ENCODE peak calls at places on chromosomes 3 and 15, in seven cellular contexts. One of them, this sample, is unnamed.

GRCh38 chr15:66138096-66138783 is 115.3 kb downstream of the MEGF11 start:
- DNase-seq in psoas muscle: no peak
- DNase-seq in A549: no peak
- DNase-seq in fibroblast of mammary gland: no peak
- DNase-seq in choroid plexus epithelial cell: no peak
- DNase-seq in HL-60: no peak
- DNase-seq in endothelial cell of umbilical vein: no peak
- DNase-seq in this sample: no peak

GRCh38 chr3:34567266-34567665 is 768.8 kb downstream of the PDCD6IP start:
- DNase-seq in psoas muscle: no peak
- DNase-seq in A549: no peak
- DNase-seq in fibroblast of mammary gland: no peak
- DNase-seq in choroid plexus epithelial cell: no peak
- DNase-seq in HL-60: no peak
- DNase-seq in endothelial cell of umbilical vein: no peak
- DNase-seq in this sample: no peak

GRCh38 chr3:158780795-158781590 is 20.9 kb upstream of the MFSD1 start:
- DNase-seq in psoas muscle: no peak
- DNase-seq in A549: no peak
- DNase-seq in fibroblast of mammary gland: no peak
- DNase-seq in choroid plexus epithelial cell: no peak
- DNase-seq in HL-60: no peak
- DNase-seq in endothelial cell of umbilical vein: no peak
- DNase-seq in this sample: no peak

GRCh38 chr15:83164409-83165404 is 42.9 kb downstream of the HDGFL3 start:
- DNase-seq in psoas muscle: no peak
- DNase-seq in A549: no peak
- DNase-seq in fibroblast of mammary gland: peak; percentile 63
- DNase-seq in choroid plexus epithelial cell: peak; percentile 64
- DNase-seq in HL-60: no peak
- DNase-seq in endothelial cell of umbilical vein: peak; percentile 80
- DNase-seq in this sample: peak; percentile 16

GRCh38 chr3:186119499-186119898 is 10.6 kb upstream of the ETV5 start:
- DNase-seq in psoas muscle: no peak
- DNase-seq in A549: no peak
- DNase-seq in fibroblast of mammary gland: no peak
- DNase-seq in choroid plexus epithelial cell: no peak
- DNase-seq in HL-60: no peak
- DNase-seq in endothelial cell of umbilical vein: no peak
- DNase-seq in this sample: no peak

GRCh38 chr3:65402597-65402996 is 636.1 kb downstream of the MAGI1 start:
- DNase-seq in psoas muscle: peak; percentile 61
- DNase-seq in A549: peak; percentile 36
- DNase-seq in fibroblast of mammary gland: peak; percentile 97
- DNase-seq in choroid plexus epithelial cell: peak; percentile 67
- DNase-seq in HL-60: no peak
- DNase-seq in endothelial cell of umbilical vein: no peak
- DNase-seq in this sample: peak; percentile 86

GRCh38 chr3:115245437-115245836 is 98.3 kb upstream of the ZBTB20 start:
- DNase-seq in psoas muscle: peak; percentile 21
- DNase-seq in A549: peak; percentile 81
- DNase-seq in fibroblast of mammary gland: peak; percentile 96
- DNase-seq in choroid plexus epithelial cell: peak; percentile 86
- DNase-seq in HL-60: no peak
- DNase-seq in endothelial cell of umbilical vein: peak; percentile 85
- DNase-seq in this sample: peak; percentile 90

GRCh38 chr3:194276768-194277546 is 74.2 kb downstream of the CPN2 start:
- DNase-seq in psoas muscle: peak; percentile 79
- DNase-seq in A549: no peak
- DNase-seq in fibroblast of mammary gland: peak; percentile 73
- DNase-seq in choroid plexus epithelial cell: no peak
- DNase-seq in HL-60: no peak
- DNase-seq in endothelial cell of umbilical vein: peak; percentile 75
- DNase-seq in this sample: peak; percentile 21

GRCh38 chr15:43133429-43134156 is at the start of gene TMEM62:
- DNase-seq in psoas muscle: peak; percentile 84
- DNase-seq in A549: peak; percentile 68
- DNase-seq in fibroblast of mammary gland: peak; percentile 47
- DNase-seq in choroid plexus epithelial cell: peak; percentile 28
- DNase-seq in HL-60: peak; percentile 75
- DNase-seq in endothelial cell of umbilical vein: peak; percentile 65
- DNase-seq in this sample: peak; percentile 57

GRCh38 chr15:42584031-42584765 is 8.8 kb downstream of the STARD9 start:
- DNase-seq in psoas muscle: no peak
- DNase-seq in A549: no peak
- DNase-seq in fibroblast of mammary gland: no peak
- DNase-seq in choroid plexus epithelial cell: no peak
- DNase-seq in HL-60: no peak
- DNase-seq in endothelial cell of umbilical vein: peak; percentile 45
- DNase-seq in this sample: peak; percentile 31

GRCh38 chr3:178203152-178203551 is 333.1 kb upstream of the KCNMB2 start:
- DNase-seq in psoas muscle: no peak
- DNase-seq in A549: no peak
- DNase-seq in fibroblast of mammary gland: peak; percentile 51
- DNase-seq in choroid plexus epithelial cell: no peak
- DNase-seq in HL-60: no peak
- DNase-seq in endothelial cell of umbilical vein: no peak
- DNase-seq in this sample: peak; percentile 27

GRCh38 chr3:139203752-139204151 is 140.1 kb upstream of the MRPS22 start:
- DNase-seq in psoas muscle: no peak
- DNase-seq in A549: no peak
- DNase-seq in fibroblast of mammary gland: no peak
- DNase-seq in choroid plexus epithelial cell: no peak
- DNase-seq in HL-60: no peak
- DNase-seq in endothelial cell of umbilical vein: no peak
- DNase-seq in this sample: no peak

GRCh38 chr3:142106536-142106935 is 42.8 kb downstream of the TFDP2 start:
- DNase-seq in psoas muscle: no peak
- DNase-seq in A549: no peak
- DNase-seq in fibroblast of mammary gland: no peak
- DNase-seq in choroid plexus epithelial cell: no peak
- DNase-seq in HL-60: no peak
- DNase-seq in endothelial cell of umbilical vein: no peak
- DNase-seq in this sample: no peak

GRCh38 chr3:153980252-153980590 is 141.0 kb upstream of the ARHGEF26 start:
- DNase-seq in psoas muscle: no peak
- DNase-seq in A549: peak; percentile 34
- DNase-seq in fibroblast of mammary gland: no peak
- DNase-seq in choroid plexus epithelial cell: no peak
- DNase-seq in HL-60: no peak
- DNase-seq in endothelial cell of umbilical vein: no peak
- DNase-seq in this sample: no peak

GRCh38 chr3:103862415-103862814 is 1427.6 kb downstream of the ZPLD1 start:
- DNase-seq in psoas muscle: no peak
- DNase-seq in A549: no peak
- DNase-seq in fibroblast of mammary gland: no peak
- DNase-seq in choroid plexus epithelial cell: no peak
- DNase-seq in HL-60: no peak
- DNase-seq in endothelial cell of umbilical vein: no peak
- DNase-seq in this sample: no peak

GRCh38 chr15:96162322-96162721 is 168.2 kb upstream of the NR2F2 start:
- DNase-seq in psoas muscle: no peak
- DNase-seq in A549: no peak
- DNase-seq in fibroblast of mammary gland: no peak
- DNase-seq in choroid plexus epithelial cell: no peak
- DNase-seq in HL-60: no peak
- DNase-seq in endothelial cell of umbilical vein: no peak
- DNase-seq in this sample: no peak

GRCh38 chr3:26845194-26845593 is 222.6 kb downstream of the LRRC3B start:
- DNase-seq in psoas muscle: no peak
- DNase-seq in A549: no peak
- DNase-seq in fibroblast of mammary gland: no peak
- DNase-seq in choroid plexus epithelial cell: no peak
- DNase-seq in HL-60: no peak
- DNase-seq in endothelial cell of umbilical vein: no peak
- DNase-seq in this sample: no peak

GRCh38 chr3:66824450-66824849 is 173.7 kb upstream of the KBTBD8 start:
- DNase-seq in psoas muscle: no peak
- DNase-seq in A549: no peak
- DNase-seq in fibroblast of mammary gland: no peak
- DNase-seq in choroid plexus epithelial cell: no peak
- DNase-seq in HL-60: no peak
- DNase-seq in endothelial cell of umbilical vein: no peak
- DNase-seq in this sample: no peak

GRCh38 chr3:97793415-97794019 is 28.3 kb upstream of the CRYBG3 start:
- DNase-seq in psoas muscle: no peak
- DNase-seq in A549: peak; percentile 60
- DNase-seq in fibroblast of mammary gland: peak; percentile 72
- DNase-seq in choroid plexus epithelial cell: peak; percentile 81
- DNase-seq in HL-60: no peak
- DNase-seq in endothelial cell of umbilical vein: peak; percentile 65
- DNase-seq in this sample: peak; percentile 73

GRCh38 chr3:167650459-167650858 is 3.3 kb downstream of the WDR49 start:
- DNase-seq in psoas muscle: no peak
- DNase-seq in A549: no peak
- DNase-seq in fibroblast of mammary gland: no peak
- DNase-seq in choroid plexus epithelial cell: no peak
- DNase-seq in HL-60: no peak
- DNase-seq in endothelial cell of umbilical vein: no peak
- DNase-seq in this sample: no peak

GRCh38 chr3:99473321-99473751 is 165.1 kb upstream of the COL8A1 start:
- DNase-seq in psoas muscle: no peak
- DNase-seq in A549: no peak
- DNase-seq in fibroblast of mammary gland: peak; percentile 29
- DNase-seq in choroid plexus epithelial cell: peak; percentile 64
- DNase-seq in HL-60: no peak
- DNase-seq in endothelial cell of umbilical vein: no peak
- DNase-seq in this sample: peak; percentile 84

GRCh38 chr15:39586387-39587171 is 5.7 kb downstream of the THBS1 start:
- DNase-seq in psoas muscle: no peak
- DNase-seq in A549: no peak
- DNase-seq in fibroblast of mammary gland: peak; percentile 94
- DNase-seq in choroid plexus epithelial cell: peak; percentile 85
- DNase-seq in HL-60: no peak
- DNase-seq in endothelial cell of umbilical vein: peak; percentile 71
- DNase-seq in this sample: peak; percentile 86

GRCh38 chr3:52986938-52987337 is 58.9 kb downstream of the SFMBT1 start:
- DNase-seq in psoas muscle: no peak
- DNase-seq in A549: peak; percentile 35
- DNase-seq in fibroblast of mammary gland: peak; percentile 61
- DNase-seq in choroid plexus epithelial cell: peak; percentile 79
- DNase-seq in HL-60: no peak
- DNase-seq in endothelial cell of umbilical vein: peak; percentile 40
- DNase-seq in this sample: peak; percentile 66

GRCh38 chr3:79314962-79315361 is 452.8 kb downstream of the ROBO1 start:
- DNase-seq in psoas muscle: no peak
- DNase-seq in A549: no peak
- DNase-seq in fibroblast of mammary gland: peak; percentile 15
- DNase-seq in choroid plexus epithelial cell: no peak
- DNase-seq in HL-60: no peak
- DNase-seq in endothelial cell of umbilical vein: no peak
- DNase-seq in this sample: peak; percentile 4

GRCh38 chr3:127002195-127003174 is 19.6 kb downstream of the PLXNA1 start:
- DNase-seq in psoas muscle: peak; percentile 89
- DNase-seq in A549: no peak
- DNase-seq in fibroblast of mammary gland: peak; percentile 90
- DNase-seq in choroid plexus epithelial cell: peak; percentile 92
- DNase-seq in HL-60: no peak
- DNase-seq in endothelial cell of umbilical vein: peak; percentile 83
- DNase-seq in this sample: peak; percentile 95

GRCh38 chr15:89662893-89663673 is 7.8 kb upstream of the KIF7 start:
- DNase-seq in psoas muscle: peak; percentile 77
- DNase-seq in A549: no peak
- DNase-seq in fibroblast of mammary gland: peak; percentile 94
- DNase-seq in choroid plexus epithelial cell: peak; percentile 94
- DNase-seq in HL-60: no peak
- DNase-seq in endothelial cell of umbilical vein: peak; percentile 68
- DNase-seq in this sample: peak; percentile 98
- H3K4me3 ChIP-seq in psoas muscle: no peak overlapping the region
- H3K4me3 ChIP-seq in A549: no peak overlapping the region
- H3K4me3 ChIP-seq in fibroblast of mammary gland: peak overlapping the region; percentile 47
- H3K4me3 ChIP-seq in choroid plexus epithelial cell: peak overlapping the region; percentile 33
- H3K4me3 ChIP-seq in HL-60: no peak overlapping the region
- H3K4me3 ChIP-seq in endothelial cell of umbilical vein: no peak overlapping the region
- H3K4me3 ChIP-seq in this sample: peak overlapping the region; percentile 47

GRCh38 chr3:81871358-81872152 is 110.1 kb upstream of the GBE1 start:
- DNase-seq in psoas muscle: no peak
- DNase-seq in A549: no peak
- DNase-seq in fibroblast of mammary gland: no peak
- DNase-seq in choroid plexus epithelial cell: peak; percentile 34
- DNase-seq in HL-60: no peak
- DNase-seq in endothelial cell of umbilical vein: no peak
- DNase-seq in this sample: no peak
- TF ChIP-seq CTCF in psoas muscle: peak; percentile 37
- TF ChIP-seq CTCF in A549: no peak
- TF ChIP-seq CTCF in fibroblast of mammary gland: peak; percentile 8
- TF ChIP-seq CTCF in choroid plexus epithelial cell: peak; percentile 37
- TF ChIP-seq CTCF in HL-60: no peak
- TF ChIP-seq CTCF in endothelial cell of umbilical vein: no peak
- TF ChIP-seq CTCF in this sample: peak; percentile 8

DNA sequence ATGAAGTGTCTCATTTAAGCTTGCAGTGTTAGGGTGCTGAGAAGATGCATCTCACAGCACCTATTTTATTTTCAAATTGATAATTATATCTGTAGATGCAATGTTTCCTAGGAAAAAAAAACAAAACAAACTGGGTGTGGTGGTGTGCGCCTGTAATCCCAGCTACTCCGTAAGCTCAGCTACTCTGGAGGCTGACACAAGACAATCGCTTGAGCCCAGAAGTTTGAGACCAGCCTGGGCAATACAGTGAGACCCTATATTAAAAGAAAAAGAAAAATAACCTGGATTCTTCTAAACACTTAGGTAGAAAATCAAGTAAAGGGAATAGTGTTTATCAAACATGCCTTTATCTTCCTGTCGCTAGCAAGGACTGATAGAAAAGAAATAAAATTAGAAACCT is 1.9 kb downstream of the MINDY2 start:
- DNase-seq in psoas muscle: no peak
- DNase-seq in A549: no peak
- DNase-seq in fibroblast of mammary gland: peak; percentile 15
- DNase-seq in choroid plexus epithelial cell: no peak
- DNase-seq in HL-60: no peak
- DNase-seq in endothelial cell of umbilical vein: no peak
- DNase-seq in this sample: no peak
- H3K4me3 ChIP-seq in psoas muscle: peak overlapping the region; percentile 97
- H3K4me3 ChIP-seq in A549: peak overlapping the region; percentile 80
- H3K4me3 ChIP-seq in fibroblast of mammary gland: peak overlapping the region; percentile 90
- H3K4me3 ChIP-seq in choroid plexus epithelial cell: peak overlapping the region; percentile 97
- H3K4me3 ChIP-seq in HL-60: peak overlapping the region; percentile 79
- H3K4me3 ChIP-seq in endothelial cell of umbilical vein: no peak overlapping the region
- H3K4me3 ChIP-seq in this sample: peak overlapping the region; percentile 94

DNA sequence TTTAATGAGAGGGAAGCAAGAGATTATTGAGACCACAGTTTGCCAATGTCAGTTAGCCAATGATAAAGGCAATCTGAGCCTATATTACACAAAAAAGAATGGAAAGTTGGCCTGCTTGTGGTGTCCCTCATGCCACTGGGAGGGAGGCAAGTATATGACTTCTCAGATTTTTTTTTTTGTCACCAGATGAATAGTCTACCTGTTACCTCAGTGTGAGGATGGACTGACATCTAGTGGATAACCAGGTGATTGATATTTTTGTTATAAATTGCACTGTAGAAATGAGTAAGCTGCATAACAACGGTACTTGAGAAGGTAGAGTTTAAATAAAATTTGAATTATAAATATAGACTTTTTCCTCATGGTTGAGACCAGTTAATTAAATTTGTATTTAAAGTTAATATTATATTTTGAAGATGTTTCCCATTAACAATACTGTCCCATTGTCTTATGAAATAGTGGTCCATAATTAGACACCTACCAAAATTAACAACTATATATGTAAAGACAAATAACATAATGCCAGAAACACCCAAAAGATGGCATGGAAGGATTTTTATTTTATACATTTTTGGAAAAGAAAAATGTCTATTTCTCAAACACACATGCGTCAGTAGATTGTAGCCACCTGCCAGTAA is 237.8 kb upstream of the GADL1 start:
- DNase-seq in psoas muscle: no peak
- DNase-seq in A549: peak; percentile 37
- DNase-seq in fibroblast of mammary gland: peak; percentile 74
- DNase-seq in choroid plexus epithelial cell: peak; percentile 72
- DNase-seq in HL-60: no peak
- DNase-seq in endothelial cell of umbilical vein: peak; percentile 63
- DNase-seq in this sample: peak; percentile 65
- TF ChIP-seq CTCF in psoas muscle: peak; percentile 81
- TF ChIP-seq CTCF in A549: peak; percentile 43
- TF ChIP-seq CTCF in fibroblast of mammary gland: peak; percentile 69
- TF ChIP-seq CTCF in choroid plexus epithelial cell: peak; percentile 66
- TF ChIP-seq CTCF in HL-60: no peak
- TF ChIP-seq CTCF in endothelial cell of umbilical vein: peak; percentile 38
- TF ChIP-seq CTCF in this sample: peak; percentile 59